ENCODE peak calls at places on chromosomes 2 and 18, in four cellular contexts. N, J, F and C are unnamed samples.

GRCh38 chr2:88590998-88591613 is 36.2 kb downstream of the EIF2AK3 start:
- DNase-seq in J (no peak), N (peak; percentile 64), F (no peak), C (peak; percentile 77)

GRCh38 chr2:26088038-26088643 is 54.3 kb downstream of the RAB10 start:
- DNase-seq in F (no peak), N (peak; percentile 62), J (no peak), C (peak; percentile 64)

GRCh38 chr2:225378984-225379383 is 20.5 kb upstream of the NYAP2 start:
- DNase-seq in N (no peak), F (no peak), J (no peak), C (no peak)

GRCh38 chr2:236782938-236783337 is 213.3 kb downstream of the ACKR3 start:
- DNase-seq in J (no peak), F (no peak), N (no peak), C (no peak)

GRCh38 chr2:241913703-241914102 is 44.2 kb downstream of the RTP5 start:
- DNase-seq in N (no peak), F (no peak), J (no peak), C (no peak)

GRCh38 chr2:30239308-30240161 is 8.2 kb downstream of the LBH start:
- DNase-seq in N (no peak), J (peak; percentile 76), F (peak; percentile 47), C (peak; percentile 16)

GRCh38 chr2:5373200-5373599 is 319.0 kb upstream of the SOX11 start:
- DNase-seq in N (no peak), J (no peak), F (no peak), C (no peak)

GRCh38 chr2:106781196-106781595 is 104.8 kb downstream of the ST6GAL2 start:
- DNase-seq in N (no peak), F (no peak), J (no peak), C (no peak)

GRCh38 chr2:127570282-127571250 is 35.1 kb downstream of the MYO7B start:
- DNase-seq in F (no peak), J (no peak), N (no peak), C (no peak)

GRCh38 chr18:45540146-45540545 is 75.1 kb upstream of the SLC14A2 start:
- DNase-seq in F (no peak), N (no peak), J (no peak), C (no peak)

GRCh38 chr2:34305587-34305986 is 706.5 kb upstream of the FAM98A start:
- DNase-seq in J (no peak), F (no peak), N (no peak), C (no peak)

GRCh38 chr2:11327871-11328270 is 16.6 kb downstream of the ROCK2 start:
- DNase-seq in J (no peak), F (no peak), N (no peak), C (no peak)

GRCh38 chr2:156455366-156455975 is 19.3 kb downstream of the GPD2 start:
- DNase-seq in J (peak; percentile 71), N (no peak), F (no peak), C (no peak)

GRCh38 chr2:118539290-118539689 is 308.2 kb downstream of the EN1 start:
- DNase-seq in N (no peak), F (no peak), J (peak; percentile 26), C (peak; percentile 19)

GRCh38 chr2:120429586-120430500 is 83.9 kb downstream of the INHBB start:
- DNase-seq in J (no peak), N (no peak), F (no peak), C (no peak)

GRCh38 chr18:60905699-60906098 is 427.5 kb upstream of the CDH20 start:
- DNase-seq in N (no peak), J (no peak), F (no peak), C (no peak)

GRCh38 chr2:43460611-43461396 is 135.0 kb downstream of the THADA start:
- DNase-seq in N (no peak), F (no peak), J (no peak), C (no peak)

GRCh38 chr2:165144315-165144714 is 59.5 kb downstream of the SCN3A start:
- DNase-seq in F (no peak), N (no peak), J (no peak), C (no peak)

GRCh38 chr2:20186078-20186854 is 38.7 kb downstream of the SDC1 start:
- DNase-seq in N (no peak), F (no peak), J (peak; percentile 89), C (no peak)

GRCh38 chr2:107693604-107694003 is 133.1 kb upstream of the RGPD4 start:
- DNase-seq in J (no peak), N (no peak), F (no peak), C (no peak)

GRCh38 chr2:26674771-26675170 is 17.8 kb upstream of the KCNK3 start:
- DNase-seq in J (no peak), F (no peak), N (no peak), C (no peak)

GRCh38 chr2:211512746-211513145 is 956.3 kb downstream of the CPS1 start:
- DNase-seq in N (no peak), F (no peak), J (no peak), C (no peak)

GRCh38 chr2:174593574-174594203 is 3.9 kb downstream of the WIPF1 start:
- DNase-seq in N (no peak), F (no peak), J (peak; percentile 19), C (no peak)

GRCh38 chr2:99554238-99554637 is 64.4 kb upstream of the REV1 start:
- DNase-seq in F (no peak), N (no peak), J (no peak), C (peak; percentile 41)

GRCh38 chr2:1631292-1632005 is 112.9 kb downstream of the PXDN start:
- DNase-seq in F (no peak), J (no peak), N (no peak), C (no peak)

GRCh38 chr2:9315280-9315847 is 108.0 kb downstream of the ITGB1BP1 start:
- DNase-seq in J (no peak), N (no peak), F (no peak), C (no peak)

GRCh38 chr18:74551936-74552555 is 17.7 kb downstream of the CNDP1 start:
- DNase-seq in F (peak; percentile 67), J (peak; percentile 23), N (peak; percentile 55), C (peak; percentile 67)

GRCh38 chr2:36358317-36358659 is 2.7 kb downstream of the CRIM1 start:
- DNase-seq in F (no peak), J (no peak), N (no peak), C (no peak)

GRCh38 chr2:96470089-96470488 is 35.1 kb downstream of the NEURL3 start:
- DNase-seq in N (no peak), F (no peak), J (no peak), C (no peak)

GRCh38 chr2:157946919-157947557 is 70.9 kb upstream of the ACVR1 start:
- DNase-seq in F (no peak), J (no peak), N (no peak), C (no peak)

GRCh38 chr2:4604767-4605166 is 901.4 kb downstream of the DCDC2C start:
- DNase-seq in N (no peak), F (no peak), J (no peak), C (no peak)

GRCh38 chr2:201631041-201631440 is 12.3 kb downstream of the TMEM237 start:
- DNase-seq in F (no peak), J (no peak), N (no peak), C (no peak)

GRCh38 chr2:12717988-12718661 is 1.4 kb downstream of the TRIB2 start:
- DNase-seq in F (peak; percentile 30), J (no peak), N (peak; percentile 28), C (peak; percentile 42)

GRCh38 chr2:44433841-44434240 is 72.1 kb downstream of the CAMKMT start:
- DNase-seq in F (no peak), N (no peak), J (no peak), C (peak; percentile 4)

GRCh38 chr2:172725741-172726140 is 9.9 kb upstream of the RAPGEF4 start:
- DNase-seq in F (no peak), J (no peak), N (no peak), C (no peak)

GRCh38 chr18:36960038-36960437 is 131.1 kb downstream of the KIAA1328 start:
- DNase-seq in F (no peak), N (no peak), J (no peak), C (no peak)

GRCh38 chr2:232418466-232419244 is 12.0 kb downstream of the ALPG start:
- DNase-seq in J (no peak), N (no peak), F (no peak), C (no peak)

GRCh38 chr2:223692227-223692947 is 90.2 kb upstream of the SCG2 start:
- DNase-seq in F (no peak), N (peak; percentile 3), J (peak; percentile 25), C (peak; percentile 31)